ENCODE peak calls at places on chromosomes 13 and 19, in five cellular contexts. One of them, this sample, is unnamed.
A peak's percentile ranks its signal among the peaks of the same experiment; 100 is the strongest.

GRCh38 chr19:47190167-47190727 is 40.8 kb downstream of the BBC3 start:
- DNase-seq in glomerular endothelial cell: no peak
- DNase-seq in GM12865: no peak
- DNase-seq in T-helper 17 cell: peak; percentile 16
- DNase-seq in occipital lobe: peak; percentile 28
- DNase-seq in this sample: peak; percentile 78

GRCh38 chr13:26914624-26915023 is 154.0 kb upstream of the GPR12 start:
- DNase-seq in GM12865: peak; percentile 44
- DNase-seq in occipital lobe: no peak
- DNase-seq in T-helper 17 cell: no peak
- DNase-seq in glomerular endothelial cell: no peak
- DNase-seq in this sample: no peak

GRCh38 chr13:19596960-19597361 is 35.6 kb upstream of the TPTE2 start:
- DNase-seq in occipital lobe: no peak
- DNase-seq in T-helper 17 cell: no peak
- DNase-seq in GM12865: no peak
- DNase-seq in glomerular endothelial cell: no peak
- DNase-seq in this sample: no peak

GRCh38 chr13:99339736-99340392 is 32.7 kb upstream of the GPR183 start:
- DNase-seq in T-helper 17 cell: peak; percentile 43
- DNase-seq in occipital lobe: no peak
- DNase-seq in GM12865: no peak
- DNase-seq in glomerular endothelial cell: no peak
- DNase-seq in this sample: peak; percentile 86

GRCh38 chr19:33370783-33371182 is 2.7 kb upstream of the CEBPG start:
- DNase-seq in occipital lobe: no peak
- DNase-seq in glomerular endothelial cell: no peak
- DNase-seq in T-helper 17 cell: no peak
- DNase-seq in GM12865: no peak
- DNase-seq in this sample: no peak

GRCh38 chr13:50080856-50081105 is 65.5 kb downstream of the KCNRG start:
- DNase-seq in GM12865: peak; percentile 54
- DNase-seq in T-helper 17 cell: no peak
- DNase-seq in occipital lobe: no peak
- DNase-seq in glomerular endothelial cell: no peak
- DNase-seq in this sample: no peak

GRCh38 chr13:43284162-43284561 is 260.8 kb downstream of the DNAJC15 start:
- DNase-seq in T-helper 17 cell: no peak
- DNase-seq in occipital lobe: no peak
- DNase-seq in glomerular endothelial cell: no peak
- DNase-seq in GM12865: no peak
- DNase-seq in this sample: no peak

GRCh38 chr19:33385956-33386355 is 12.4 kb downstream of the CEBPG start:
- DNase-seq in T-helper 17 cell: no peak
- DNase-seq in glomerular endothelial cell: no peak
- DNase-seq in GM12865: no peak
- DNase-seq in occipital lobe: peak; percentile 41
- DNase-seq in this sample: no peak

GRCh38 chr19:3509566-3509989 is 3.5 kb downstream of the FZR1 start:
- DNase-seq in T-helper 17 cell: no peak
- DNase-seq in occipital lobe: no peak
- DNase-seq in GM12865: no peak
- DNase-seq in glomerular endothelial cell: no peak
- DNase-seq in this sample: no peak

GRCh38 chr19:17234911-17235617 is 9.0 kb downstream of the OCEL1 start:
- DNase-seq in T-helper 17 cell: peak; percentile 49
- DNase-seq in GM12865: peak; percentile 71
- DNase-seq in glomerular endothelial cell: no peak
- DNase-seq in occipital lobe: no peak
- DNase-seq in this sample: peak; percentile 50

GRCh38 chr13:23356368-23356767 is 77.1 kb downstream of the SACS start:
- DNase-seq in glomerular endothelial cell: no peak
- DNase-seq in T-helper 17 cell: no peak
- DNase-seq in occipital lobe: no peak
- DNase-seq in GM12865: no peak
- DNase-seq in this sample: no peak

GRCh38 chr13:29861694-29862110 is 11.3 kb upstream of the UBL3 start:
- DNase-seq in GM12865: no peak
- DNase-seq in T-helper 17 cell: no peak
- DNase-seq in glomerular endothelial cell: no peak
- DNase-seq in occipital lobe: no peak
- DNase-seq in this sample: no peak

GRCh38 chr13:49633687-49634086 is 5.4 kb downstream of the ARL11 start:
- DNase-seq in glomerular endothelial cell: no peak
- DNase-seq in occipital lobe: no peak
- DNase-seq in T-helper 17 cell: no peak
- DNase-seq in GM12865: no peak
- DNase-seq in this sample: no peak

GRCh38 chr13:110702591-110703526 is 3.1 kb downstream of the CARS2 start:
- DNase-seq in occipital lobe: no peak
- DNase-seq in glomerular endothelial cell: no peak
- DNase-seq in GM12865: no peak
- DNase-seq in T-helper 17 cell: no peak
- DNase-seq in this sample: no peak

GRCh38 chr13:112143753-112144615 is 77.0 kb downstream of the SOX1 start:
- DNase-seq in GM12865: no peak
- DNase-seq in T-helper 17 cell: no peak
- DNase-seq in glomerular endothelial cell: no peak
- DNase-seq in occipital lobe: no peak
- DNase-seq in this sample: no peak

GRCh38 chr13:107866666-107867623 is 348.4 kb downstream of the LIG4 start:
- DNase-seq in T-helper 17 cell: no peak
- DNase-seq in glomerular endothelial cell: no peak
- DNase-seq in occipital lobe: peak; percentile 37
- DNase-seq in GM12865: no peak
- DNase-seq in this sample: no peak

GRCh38 chr19:14472202-14472961 is 2.8 kb downstream of the PTGER1 start:
- DNase-seq in GM12865: peak; percentile 78
- DNase-seq in T-helper 17 cell: peak; percentile 72
- DNase-seq in glomerular endothelial cell: no peak
- DNase-seq in occipital lobe: peak; percentile 48
- DNase-seq in this sample: peak; percentile 78

GRCh38 chr13:99371956-99372355 is 64.8 kb upstream of the GPR183 start:
- DNase-seq in occipital lobe: no peak
- DNase-seq in T-helper 17 cell: peak; percentile 64
- DNase-seq in glomerular endothelial cell: no peak
- DNase-seq in GM12865: no peak
- DNase-seq in this sample: peak; percentile 63

GRCh38 chr19:43809762-43810696 is 7.8 kb upstream of the LYPD5 start:
- DNase-seq in glomerular endothelial cell: peak; percentile 47
- DNase-seq in T-helper 17 cell: no peak
- DNase-seq in occipital lobe: no peak
- DNase-seq in GM12865: peak; percentile 66
- DNase-seq in this sample: peak; percentile 58